ENCODE peak calls at places on chromosome 7, in five cellular contexts. One of them, this sample, is unnamed.

GRCh38 chr7:130142654-130143333 is 62.4 kb downstream of the TMEM209 start:
- DNase-seq in HCT116: no peak
- DNase-seq in fibroblast of lung: no peak
- DNase-seq in astrocyte of the spinal cord: no peak
- DNase-seq in BE2C: no peak
- DNase-seq in this sample: no peak

GRCh38 chr7:47314728-47315601 is 266.9 kb downstream of the TNS3 start:
- DNase-seq in HCT116: no peak
- DNase-seq in fibroblast of lung: peak
- DNase-seq in astrocyte of the spinal cord: peak
- DNase-seq in BE2C: no peak
- DNase-seq in this sample: no peak

GRCh38 chr7:2729893-2730716 is 42.1 kb downstream of the AMZ1 start:
- DNase-seq in HCT116: no peak
- DNase-seq in fibroblast of lung: peak
- DNase-seq in astrocyte of the spinal cord: peak
- DNase-seq in BE2C: no peak
- DNase-seq in this sample: no peak

GRCh38 chr7:80312139-80312661 is 177.6 kb downstream of the GNAI1 start:
- DNase-seq in HCT116: no peak
- DNase-seq in fibroblast of lung: peak
- DNase-seq in astrocyte of the spinal cord: peak
- DNase-seq in BE2C: no peak
- DNase-seq in this sample: no peak

GRCh38 chr7:120949393-120949799 is 1.2 kb upstream of the ING3 start:
- DNase-seq in HCT116: no peak
- DNase-seq in fibroblast of lung: no peak
- DNase-seq in astrocyte of the spinal cord: no peak
- DNase-seq in BE2C: no peak
- DNase-seq in this sample: no peak

GRCh38 chr7:55498142-55498541 is 74.2 kb downstream of the VOPP1 start:
- DNase-seq in HCT116: no peak
- DNase-seq in fibroblast of lung: no peak
- DNase-seq in astrocyte of the spinal cord: no peak
- DNase-seq in BE2C: no peak
- DNase-seq in this sample: no peak

GRCh38 chr7:18509491-18509890 is 13.9 kb downstream of the HDAC9 start:
- DNase-seq in HCT116: no peak
- DNase-seq in fibroblast of lung: no peak
- DNase-seq in astrocyte of the spinal cord: peak
- DNase-seq in BE2C: no peak
- DNase-seq in this sample: no peak

GRCh38 chr7:148153611-148154010 is 437.0 kb upstream of the C7orf33 start:
- DNase-seq in HCT116: no peak
- DNase-seq in fibroblast of lung: no peak
- DNase-seq in astrocyte of the spinal cord: no peak
- DNase-seq in BE2C: peak
- DNase-seq in this sample: no peak

GRCh38 chr7:155862088-155862487 is 49.8 kb upstream of the SHH start:
- DNase-seq in HCT116: no peak
- DNase-seq in fibroblast of lung: no peak
- DNase-seq in astrocyte of the spinal cord: no peak
- DNase-seq in BE2C: no peak
- DNase-seq in this sample: no peak

GRCh38 chr7:129698516-129699418 is 87.2 kb downstream of the NRF1 start:
- DNase-seq in HCT116: peak
- DNase-seq in fibroblast of lung: no peak
- DNase-seq in astrocyte of the spinal cord: no peak
- DNase-seq in BE2C: no peak
- DNase-seq in this sample: no peak

GRCh38 chr7:137656227-137656849 is 190.4 kb downstream of the DGKI start:
- DNase-seq in HCT116: peak
- DNase-seq in fibroblast of lung: peak
- DNase-seq in astrocyte of the spinal cord: peak
- DNase-seq in BE2C: peak
- DNase-seq in this sample: no peak

GRCh38 chr7:42480304-42480665 is 243.3 kb upstream of the GLI3 start:
- DNase-seq in HCT116: no peak
- DNase-seq in fibroblast of lung: no peak
- DNase-seq in astrocyte of the spinal cord: no peak
- DNase-seq in BE2C: no peak
- DNase-seq in this sample: no peak

GRCh38 chr7:65951837-65952578 is 30.0 kb downstream of the GUSB start:
- DNase-seq in HCT116: no peak
- DNase-seq in fibroblast of lung: no peak
- DNase-seq in astrocyte of the spinal cord: no peak
- DNase-seq in BE2C: no peak
- DNase-seq in this sample: no peak

GRCh38 chr7:102914585-102914984 is 1.8 kb downstream of the LRRC17 start:
- DNase-seq in HCT116: no peak
- DNase-seq in fibroblast of lung: peak
- DNase-seq in astrocyte of the spinal cord: peak
- DNase-seq in BE2C: no peak
- DNase-seq in this sample: no peak

GRCh38 chr7:91263359-91264082 is 712 bp upstream of the FZD1 start:
- DNase-seq in HCT116: no peak
- DNase-seq in fibroblast of lung: no peak
- DNase-seq in astrocyte of the spinal cord: no peak
- DNase-seq in BE2C: peak
- DNase-seq in this sample: no peak

GRCh38 chr7:1452205-1452604 is 7.1 kb downstream of the MICALL2 start:
- DNase-seq in HCT116: no peak
- DNase-seq in fibroblast of lung: no peak
- DNase-seq in astrocyte of the spinal cord: no peak
- DNase-seq in BE2C: no peak
- DNase-seq in this sample: no peak

GRCh38 chr7:23216021-23216420 is 30.6 kb upstream of the GPNMB start:
- DNase-seq in HCT116: no peak
- DNase-seq in fibroblast of lung: no peak
- DNase-seq in astrocyte of the spinal cord: no peak
- DNase-seq in BE2C: no peak
- DNase-seq in this sample: no peak

GRCh38 chr7:1675673-1676549 is 5.8 kb downstream of the ELFN1 start:
- DNase-seq in HCT116: no peak
- DNase-seq in fibroblast of lung: no peak
- DNase-seq in astrocyte of the spinal cord: no peak
- DNase-seq in BE2C: no peak
- DNase-seq in this sample: no peak

GRCh38 chr7:90671571-90671970 is 75.5 kb downstream of the CDK14 start:
- DNase-seq in HCT116: no peak
- DNase-seq in fibroblast of lung: no peak
- DNase-seq in astrocyte of the spinal cord: no peak
- DNase-seq in BE2C: no peak
- DNase-seq in this sample: no peak

GRCh38 chr7:47100815-47101435 is 481.0 kb downstream of the TNS3 start:
- DNase-seq in HCT116: peak
- DNase-seq in fibroblast of lung: peak
- DNase-seq in astrocyte of the spinal cord: peak
- DNase-seq in BE2C: peak
- DNase-seq in this sample: no peak

GRCh38 chr7:24141876-24142509 is 142.0 kb upstream of the NPY start:
- DNase-seq in HCT116: no peak
- DNase-seq in fibroblast of lung: no peak
- DNase-seq in astrocyte of the spinal cord: no peak
- DNase-seq in BE2C: no peak
- DNase-seq in this sample: no peak

GRCh38 chr7:74401137-74401859 is 52.4 kb upstream of the GTF2IRD1 start:
- DNase-seq in HCT116: peak
- DNase-seq in fibroblast of lung: peak
- DNase-seq in astrocyte of the spinal cord: peak
- DNase-seq in BE2C: peak
- DNase-seq in this sample: peak

GRCh38 chr7:85025312-85025756 is 161.5 kb downstream of the SEMA3D start:
- DNase-seq in HCT116: no peak
- DNase-seq in fibroblast of lung: peak
- DNase-seq in astrocyte of the spinal cord: peak
- DNase-seq in BE2C: no peak
- DNase-seq in this sample: no peak

GRCh38 chr7:38215734-38216670 is 38.0 kb downstream of the STARD3NL start:
- DNase-seq in HCT116: peak
- DNase-seq in fibroblast of lung: peak
- DNase-seq in astrocyte of the spinal cord: peak
- DNase-seq in BE2C: peak
- DNase-seq in this sample: peak

GRCh38 chr7:6423942-6424701 is 23.6 kb downstream of the DAGLB start:
- DNase-seq in HCT116: no peak
- DNase-seq in fibroblast of lung: no peak
- DNase-seq in astrocyte of the spinal cord: no peak
- DNase-seq in BE2C: no peak
- DNase-seq in this sample: no peak

GRCh38 chr7:101395376-101395775 is 32.7 kb downstream of the COL26A1 start:
- DNase-seq in HCT116: no peak
- DNase-seq in fibroblast of lung: no peak
- DNase-seq in astrocyte of the spinal cord: peak
- DNase-seq in BE2C: no peak
- DNase-seq in this sample: no peak

GRCh38 chr7:105934577-105935185 is 28.4 kb upstream of the CDHR3 start:
- DNase-seq in HCT116: peak
- DNase-seq in fibroblast of lung: peak
- DNase-seq in astrocyte of the spinal cord: peak
- DNase-seq in BE2C: no peak
- DNase-seq in this sample: no peak
- TF ChIP-seq CTCF in HCT116: peak
- TF ChIP-seq CTCF in fibroblast of lung: peak
- TF ChIP-seq CTCF in astrocyte of the spinal cord: peak
- TF ChIP-seq CTCF in BE2C: peak
- TF ChIP-seq CTCF in this sample: peak

GRCh38 chr7:139752148-139752547 is 25.6 kb downstream of the HIPK2 start:
- DNase-seq in HCT116: no peak
- DNase-seq in fibroblast of lung: no peak
- DNase-seq in astrocyte of the spinal cord: no peak
- DNase-seq in BE2C: no peak
- DNase-seq in this sample: no peak

GRCh38 chr7:139753693-139754111 is 24.1 kb downstream of the HIPK2 start:
- DNase-seq in HCT116: no peak
- DNase-seq in fibroblast of lung: no peak
- DNase-seq in astrocyte of the spinal cord: no peak
- DNase-seq in BE2C: no peak
- DNase-seq in this sample: no peak

GRCh38 chr7:139753079-139753692 is 24.6 kb downstream of the HIPK2 start:
- DNase-seq in HCT116: no peak
- DNase-seq in fibroblast of lung: no peak
- DNase-seq in astrocyte of the spinal cord: no peak
- DNase-seq in BE2C: no peak
- DNase-seq in this sample: peak

GRCh38 chr7:139750459-139751095 is 27.2 kb downstream of the HIPK2 start:
- DNase-seq in HCT116: no peak
- DNase-seq in fibroblast of lung: no peak
- DNase-seq in astrocyte of the spinal cord: no peak
- DNase-seq in BE2C: no peak
- DNase-seq in this sample: no peak

DNA sequence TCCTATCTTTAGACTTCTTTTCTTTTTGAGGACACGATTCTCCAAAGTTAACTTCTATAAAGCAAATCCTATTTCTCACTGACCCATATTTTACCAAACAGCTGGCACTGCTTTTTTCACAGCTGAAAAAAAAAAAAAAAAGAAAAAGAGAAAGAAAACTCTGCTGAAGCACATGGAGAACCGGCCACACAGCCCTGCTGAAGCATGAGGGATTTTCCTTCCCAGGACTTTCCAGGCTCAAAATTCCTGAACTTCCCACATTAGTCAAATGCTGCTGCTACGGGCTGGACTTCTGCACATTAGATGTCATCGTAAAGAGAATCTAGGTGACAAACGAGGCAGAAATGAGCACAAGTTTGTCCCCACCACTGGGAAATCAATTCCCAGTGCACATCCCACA is 25.2 kb downstream of the HIPK2 start:
- DNase-seq in HCT116: no peak
- DNase-seq in fibroblast of lung: no peak
- DNase-seq in astrocyte of the spinal cord: no peak
- DNase-seq in BE2C: no peak
- DNase-seq in this sample: no peak
- TF ChIP-seq CTCF in HCT116: no peak
- TF ChIP-seq CTCF in fibroblast of lung: no peak
- TF ChIP-seq CTCF in astrocyte of the spinal cord: no peak
- TF ChIP-seq CTCF in BE2C: no peak
- TF ChIP-seq CTCF in this sample: no peak

DNA sequence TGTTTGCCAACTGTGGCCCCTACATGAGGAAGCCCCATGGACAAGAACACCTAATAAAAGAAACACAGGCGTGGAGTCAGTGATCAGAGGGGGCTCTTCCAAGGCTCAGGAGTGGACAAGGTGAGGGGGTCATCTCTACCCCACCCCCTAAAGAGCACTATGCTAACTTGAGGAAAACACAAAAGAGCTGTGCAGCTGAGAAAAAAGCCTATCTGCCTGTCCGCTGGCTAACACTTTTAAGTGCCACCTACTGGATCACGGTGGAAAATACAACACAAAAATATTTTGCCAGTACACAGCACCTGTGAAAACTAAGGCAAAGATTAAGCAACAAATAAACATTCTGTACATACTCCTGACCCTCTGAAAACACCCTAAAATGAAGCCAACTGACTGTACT is 53.1 kb upstream of the COBL start:
- DNase-seq in HCT116: no peak
- DNase-seq in fibroblast of lung: no peak
- DNase-seq in astrocyte of the spinal cord: peak
- DNase-seq in BE2C: no peak
- DNase-seq in this sample: no peak
- TF ChIP-seq CTCF in HCT116: peak
- TF ChIP-seq CTCF in fibroblast of lung: peak
- TF ChIP-seq CTCF in astrocyte of the spinal cord: peak
- TF ChIP-seq CTCF in BE2C: peak
- TF ChIP-seq CTCF in this sample: peak

DNA sequence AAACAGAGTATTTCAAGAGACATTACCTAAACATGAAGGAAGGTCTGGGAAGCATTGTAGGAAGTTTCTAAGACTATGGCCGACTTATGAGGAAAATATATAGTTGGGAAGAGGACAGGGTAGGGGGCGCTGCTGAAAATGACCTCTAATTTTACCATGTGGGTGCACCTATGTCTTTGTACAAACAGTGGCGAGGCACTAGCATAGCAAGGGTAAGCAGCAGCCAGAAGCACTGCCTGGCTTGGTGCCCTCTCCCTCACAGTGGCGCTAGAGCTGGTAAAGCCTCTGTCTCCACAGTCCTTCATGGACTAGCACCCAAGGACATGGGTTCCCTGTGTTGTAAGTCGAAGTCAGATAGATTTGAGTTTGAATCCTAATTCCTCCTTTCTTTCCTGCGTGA is 461.2 kb downstream of the INHBA start:
- DNase-seq in HCT116: no peak
- DNase-seq in fibroblast of lung: no peak
- DNase-seq in astrocyte of the spinal cord: no peak
- DNase-seq in BE2C: no peak
- DNase-seq in this sample: no peak
- TF ChIP-seq CTCF in HCT116: no peak
- TF ChIP-seq CTCF in fibroblast of lung: no peak
- TF ChIP-seq CTCF in astrocyte of the spinal cord: no peak
- TF ChIP-seq CTCF in BE2C: no peak
- TF ChIP-seq CTCF in this sample: no peak

This sample was measured in D721Med.